ENCODE peak calls at places on chromosomes 13 and 19, in five cellular contexts. N is fibroblast of mammary gland, T is kidney epithelial cell, E is endodermal cell, U is fibroblast of pulmonary artery. L is an unnamed sample.
A peak's percentile ranks its signal among the peaks of the same experiment; 100 is the strongest.

GRCh38 chr19:10334340-10335148 is 1.2 kb upstream of the RAVER1 start:
- DNase-seq in E (peak; percentile 99), T (peak; percentile 76), N (peak; percentile 95), U (peak; percentile 97), L (peak; percentile 98)

GRCh38 chr13:101211261-101211660 is 205.0 kb downstream of the NALCN start:
- DNase-seq in T (no peak), E (no peak), N (peak; percentile 66), U (peak; percentile 38), L (peak; percentile 67)

GRCh38 chr19:3224346-3225325 is at the start of gene CELF5:
- DNase-seq in U (peak; percentile 11), N (no peak), E (peak; percentile 85), T (no peak), L (peak; percentile 36)

GRCh38 chr13:20127563-20128458 is 33.0 kb downstream of the GJA3 start:
- DNase-seq in N (peak; percentile 40), T (no peak), E (peak; percentile 87), U (peak; percentile 44), L (peak; percentile 13)

GRCh38 chr19:34502582-34503545 is 21.3 kb downstream of the WTIP start:
- DNase-seq in E (no peak), T (no peak), N (peak; percentile 42), U (no peak), L (no peak)

GRCh38 chr13:98571955-98572662 is 4.8 kb downstream of the STK24 start:
- DNase-seq in U (no peak), E (no peak), N (peak; percentile 92), T (no peak), L (peak; percentile 54)

GRCh38 chr13:70523622-70524021 is 415.4 kb upstream of the KLHL1 start:
- DNase-seq in U (no peak), N (peak; percentile 13), E (no peak), T (no peak), L (no peak)

GRCh38 chr13:45396548-45397095 is 21.6 kb downstream of the SLC25A30 start:
- DNase-seq in U (peak; percentile 18), T (no peak), N (no peak), E (peak; percentile 64), L (no peak)

GRCh38 chr19:54449701-54450069 is 686 bp downstream of the LENG8 start:
- DNase-seq in N (peak; percentile 31), U (peak; percentile 29), E (no peak), T (no peak), L (no peak)

GRCh38 chr13:34143637-34144036 is 325.7 kb downstream of the RFC3 start:
- DNase-seq in T (no peak), E (no peak), U (no peak), N (no peak), L (no peak)

GRCh38 chr19:45913874-45914830 is at the start of gene NANOS2:
- DNase-seq in T (no peak), E (peak; percentile 95), U (peak; percentile 33), N (no peak), L (no peak)

GRCh38 chr19:56765107-56765506 is 75.4 kb downstream of the PEG3 start:
- DNase-seq in E (no peak), T (no peak), U (no peak), N (peak; percentile 7), L (no peak)
- TF ChIP-seq CTCF in E (no peak), T (no peak), U (no peak), N (no peak), L (no peak)

DNA sequence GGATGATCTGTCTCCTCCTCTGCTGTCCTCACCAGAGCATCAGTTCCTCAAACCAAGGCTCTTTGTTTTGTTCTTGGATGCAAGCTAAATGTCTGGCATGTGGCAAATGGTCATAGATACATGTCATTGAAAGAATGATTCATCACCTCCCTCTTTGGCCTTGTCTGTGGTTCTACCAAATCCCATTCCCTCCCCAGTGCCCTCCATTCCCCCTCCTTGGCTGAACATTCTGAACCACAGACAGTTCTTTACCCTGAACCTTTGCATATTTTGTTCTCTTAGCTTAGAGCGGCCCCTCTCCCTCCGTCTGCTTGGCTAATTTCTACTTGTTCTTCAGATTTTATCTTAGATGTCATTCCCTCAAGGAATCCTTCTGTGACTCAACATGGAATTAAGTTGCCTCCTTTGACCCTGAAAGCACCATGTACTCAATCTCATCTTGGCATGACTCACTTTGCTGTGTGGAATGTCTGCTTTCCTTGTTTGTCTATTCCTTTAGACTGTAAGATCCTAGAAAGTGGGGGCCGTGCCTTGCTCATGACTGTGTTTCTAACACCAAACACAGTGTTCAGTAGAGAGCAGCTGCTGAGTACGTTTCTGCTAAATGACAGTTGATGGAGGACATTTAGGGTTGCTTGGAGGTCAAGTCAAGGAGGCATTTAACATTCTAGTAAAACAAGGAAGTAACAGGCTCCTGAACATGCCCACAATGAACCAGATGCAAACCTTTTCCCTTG is 8.1 kb downstream of the ALOX5AP start:
- DNase-seq in U (peak; percentile 98), T (peak; percentile 99), N (peak; percentile 99), E (no peak), L (peak; percentile 95)
- TF ChIP-seq CTCF in U (no peak), T (no peak), N (no peak), E (no peak), L (no peak)

GRCh38 chr19:7933411-7933810 is 7.5 kb upstream of the CTXN1 start:
- DNase-seq in E (no peak), N (no peak), T (no peak), U (no peak), L (no peak)
- TF ChIP-seq CTCF in E (peak; percentile 70), N (peak; percentile 25), T (peak; percentile 32), U (peak; percentile 21), L (no peak)

GRCh38 chr19:55536366-55536765 is 567 bp downstream of the SBK2 start:
- DNase-seq in U (no peak), E (no peak), N (no peak), T (no peak), L (no peak)

GRCh38 chr19:55538132-55538531 is 1.2 kb upstream of the SBK2 start:
- DNase-seq in E (no peak), N (no peak), U (no peak), T (no peak), L (no peak)

GRCh38 chr19:55537741-55538111 is 793 bp upstream of the SBK2 start:
- DNase-seq in T (no peak), E (peak; percentile 72), U (no peak), N (no peak), L (no peak)

GRCh38 chr19:55535579-55536350 is 1.2 kb downstream of the SBK2 start:
- DNase-seq in N (no peak), T (no peak), E (no peak), U (no peak), L (no peak)

GRCh38 chr19:55536951-55537740 is at the start of gene SBK2:
- DNase-seq in T (no peak), E (peak; percentile 96), N (no peak), U (no peak), L (no peak)
- TF ChIP-seq CTCF in T (peak; percentile 38), E (peak; percentile 82), N (no peak), U (peak; percentile 8), L (no peak)

DNA sequence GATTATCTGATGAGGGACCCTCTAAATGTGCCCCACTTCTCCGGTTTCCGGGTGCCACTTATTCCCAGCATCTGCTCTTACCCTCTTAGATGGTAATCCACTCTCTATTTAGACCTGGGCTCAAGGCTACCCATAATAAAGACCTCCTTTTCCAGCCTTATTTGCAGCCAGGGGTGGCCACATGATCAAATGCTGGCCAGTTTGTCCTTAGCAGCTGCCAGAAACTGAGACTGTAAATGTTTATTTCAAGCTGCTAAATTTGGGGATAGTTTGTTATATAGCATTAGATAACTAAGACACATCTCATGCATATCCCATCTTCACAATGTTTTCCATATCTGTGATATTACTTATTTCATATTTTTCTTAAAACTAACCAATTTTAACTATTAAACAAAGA is 10.1 kb downstream of the THAP8 start:
- DNase-seq in N (no peak), T (no peak), U (no peak), E (no peak), L (no peak)
- TF ChIP-seq CTCF in N (no peak), T (no peak), U (no peak), E (no peak), L (no peak)

GRCh38 chr19:40659566-40659965 is 30.9 kb downstream of the NUMBL start:
- DNase-seq in U (no peak), E (no peak), N (no peak), T (no peak), L (no peak)

GRCh38 chr19:40661616-40662015 is 28.8 kb downstream of the NUMBL start:
- DNase-seq in N (no peak), E (no peak), T (no peak), U (no peak), L (no peak)

GRCh38 chr19:40666803-40667438 is 23.5 kb downstream of the NUMBL start:
- DNase-seq in N (no peak), E (no peak), U (no peak), T (no peak), L (no peak)

GRCh38 chr19:40663712-40664692 is 26.4 kb downstream of the NUMBL start:
- DNase-seq in E (no peak), U (no peak), N (peak; percentile 61), T (no peak), L (peak; percentile 25)

DNA sequence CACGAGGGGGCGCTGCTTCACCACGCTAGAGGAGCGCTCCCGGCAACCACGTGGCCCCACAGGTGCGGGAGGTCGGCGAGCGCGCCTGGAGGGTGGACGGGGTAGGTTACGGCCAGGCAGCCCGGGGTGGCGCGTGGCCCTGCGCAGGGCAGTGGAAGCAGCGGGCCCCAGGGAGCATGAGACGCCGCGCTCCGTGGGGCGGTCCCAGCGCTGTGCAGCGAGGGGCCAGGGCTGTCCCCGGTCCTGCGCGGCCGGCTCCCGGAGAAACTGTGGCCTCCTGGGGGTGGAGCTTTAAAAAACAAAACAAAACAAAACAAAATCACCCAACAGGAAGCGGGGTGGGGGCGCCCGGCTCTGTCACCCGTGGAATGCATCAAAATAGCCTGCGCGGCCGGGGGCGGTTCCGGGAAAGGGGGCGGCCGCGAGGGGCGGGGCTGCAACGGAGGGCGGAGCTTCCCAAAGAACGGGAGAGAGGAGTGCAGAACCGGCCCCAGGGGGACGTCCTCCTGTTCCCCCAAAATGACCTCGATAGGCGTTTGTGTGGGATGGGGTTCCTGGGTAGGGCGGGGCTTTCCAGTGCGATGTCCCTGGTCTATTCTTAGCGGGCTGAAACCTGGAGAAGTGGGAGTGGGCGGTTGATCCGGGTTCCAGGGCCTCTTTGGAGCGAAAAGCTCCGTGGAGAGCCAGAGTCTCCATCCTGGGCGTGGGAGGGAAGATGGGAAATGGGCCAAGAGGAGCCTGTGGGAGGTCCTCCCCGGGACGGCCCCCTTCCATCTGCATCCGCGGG is 27.3 kb downstream of the NUMBL start:
- DNase-seq in T (peak; percentile 18), E (peak; percentile 97), U (peak; percentile 91), N (peak; percentile 85), L (peak; percentile 83)
- TF ChIP-seq CTCF in T (peak; percentile 89), E (peak; percentile 97), U (peak; percentile 68), N (peak; percentile 65), L (no peak)

GRCh38 chr19:38228491-38229439 is 4.7 kb upstream of the DPF1 start:
- DNase-seq in U (no peak), E (peak; percentile 88), N (no peak), T (no peak), L (no peak)

GRCh38 chr19:38228005-38228377 is 4.0 kb upstream of the DPF1 start:
- DNase-seq in N (no peak), U (no peak), E (peak; percentile 75), T (no peak), L (no peak)

GRCh38 chr19:38231918-38232317 is 7.9 kb upstream of the DPF1 start:
- DNase-seq in T (no peak), U (no peak), E (no peak), N (no peak), L (no peak)

GRCh38 chr19:38227272-38228004 is 3.4 kb upstream of the DPF1 start:
- DNase-seq in U (no peak), T (no peak), E (no peak), N (no peak), L (peak; percentile 40)

GRCh38 chr19:38229585-38230073 is 5.6 kb upstream of the DPF1 start:
- DNase-seq in T (no peak), U (peak; percentile 81), E (peak; percentile 87), N (peak; percentile 77), L (peak; percentile 59)
- TF ChIP-seq CTCF in T (no peak), U (no peak), E (no peak), N (no peak), L (no peak)